ENCODE peak calls at places on chromosome 13, in five cellular contexts. R, Y, N, B and G are unnamed samples. For H3K27me3, the result is how much of the 10 kb centered on the place peaks cover.

GRCh38 chr13:92966341-92966740 is 260.3 kb upstream of the GPC6 start:
- DNase-seq in R (no peak), Y (no peak), N (no peak), B (no peak), G (no peak)

GRCh38 chr13:111005808-111006494 is 91.1 kb upstream of the ANKRD10 start:
- DNase-seq in R (no peak), Y (peak), N (peak), B (peak), G (no peak)

GRCh38 chr13:20174656-20175405 is 14.0 kb upstream of the GJA3 start:
- DNase-seq in R (peak), Y (peak), N (peak), B (peak), G (peak)

GRCh38 chr13:50275392-50276063 is 260.3 kb downstream of the KCNRG start:
- DNase-seq in R (no peak), Y (peak), N (no peak), B (no peak), G (no peak)

GRCh38 chr13:52128714-52129700 is at the start of gene NEK5:
- DNase-seq in R (peak), Y (peak), N (peak), B (peak), G (peak)

GRCh38 chr13:47831265-47831664 is 169.8 kb downstream of the SUCLA2 start:
- DNase-seq in R (no peak), Y (peak), N (peak), B (no peak), G (no peak)

GRCh38 chr13:50484472-50485113 is 358.9 kb downstream of the DLEU7 start:
- DNase-seq in R (no peak), Y (no peak), N (no peak), B (no peak), G (no peak)

GRCh38 chr13:67390462-67391093 is 160.4 kb upstream of the PCDH9 start:
- DNase-seq in R (no peak), Y (no peak), N (peak), B (no peak), G (no peak)

GRCh38 chr13:87147076-87147475 is 524.1 kb upstream of the SLITRK5 start:
- DNase-seq in R (no peak), Y (peak), N (peak), B (no peak), G (no peak)

GRCh38 chr13:93529961-93530360 is 303.4 kb downstream of the GPC6 start:
- DNase-seq in R (no peak), Y (peak), N (peak), B (no peak), G (no peak)

GRCh38 chr13:30551194-30551593 is 66.5 kb upstream of the USPL1 start:
- DNase-seq in R (no peak), Y (peak), N (peak), B (no peak), G (no peak)

GRCh38 chr13:89457977-89458376 is 1786.8 kb downstream of the SLITRK5 start:
- DNase-seq in R (no peak), Y (peak), N (peak), B (no peak), G (no peak)

GRCh38 chr13:50809133-50810090 is 34.1 kb downstream of the DLEU7 start:
- DNase-seq in R (no peak), Y (no peak), N (no peak), B (no peak), G (no peak)

GRCh38 chr13:73058432-73058740 is 419 bp upstream of the KLF5 start:
- DNase-seq in R (no peak), Y (no peak), N (no peak), B (no peak), G (no peak)
- H3K27me3 ChIP-seq in R (under half), Y (under half), N (under half), B (under half), G (under half)

DNA sequence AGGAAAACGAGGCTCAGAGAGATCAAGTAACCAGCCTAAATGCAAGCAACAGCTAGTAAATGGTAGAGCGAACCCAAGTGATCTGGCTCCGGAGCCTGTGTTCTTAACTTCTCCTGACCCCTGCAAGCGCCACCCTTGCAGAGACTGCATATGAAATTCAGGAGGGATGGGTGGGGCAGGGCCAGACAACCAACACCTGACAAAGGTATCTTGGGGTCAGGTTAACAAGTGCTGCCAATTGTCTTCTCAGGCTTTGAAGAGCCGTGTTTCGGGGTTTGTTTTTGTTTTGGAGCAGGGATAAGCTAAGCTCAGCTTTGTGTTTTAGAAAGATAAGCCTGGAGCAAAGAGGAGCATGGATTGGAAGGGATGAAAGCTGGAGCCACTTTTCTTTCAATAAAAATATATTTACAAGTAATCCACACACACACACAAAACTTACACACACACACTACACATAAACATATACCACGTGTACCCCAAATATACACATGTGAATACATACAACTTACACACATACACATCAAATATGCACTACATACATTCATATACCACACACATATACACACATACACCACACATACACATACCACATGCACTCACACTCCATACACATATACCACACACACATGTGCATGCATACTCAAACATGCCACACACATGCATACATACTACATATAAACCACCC is 722.0 kb downstream of the DIAPH3 start:
- DNase-seq in R (no peak), Y (no peak), N (no peak), B (no peak), G (no peak)
- H3K4me3 ChIP-seq in R (no peak), Y (no peak), N (no peak), B (no peak), G (no peak)

GRCh38 chr13:112067121-112067741 is at the start of gene SOX1:
- DNase-seq in R (no peak), Y (no peak), N (no peak), B (no peak), G (no peak)
- H3K27me3 ChIP-seq in R (under half), Y (half or more), N (under half), B (half or more), G (half or more)

GRCh38 chr13:42271337-42272114 is 426 bp upstream of the AKAP11 start:
- DNase-seq in R (peak), Y (peak), N (peak), B (peak), G (peak)

GRCh38 chr13:42272115-42272756 is at the start of gene AKAP11:
- DNase-seq in R (peak), Y (peak), N (peak), B (peak), G (peak)

GRCh38 chr13:42270160-42270856 is 1.6 kb upstream of the AKAP11 start:
- DNase-seq in R (no peak), Y (no peak), N (no peak), B (no peak), G (no peak)

GRCh38 chr13:42272776-42273175 is 824 bp downstream of the AKAP11 start:
- DNase-seq in R (no peak), Y (peak), N (peak), B (no peak), G (no peak)

DNA sequence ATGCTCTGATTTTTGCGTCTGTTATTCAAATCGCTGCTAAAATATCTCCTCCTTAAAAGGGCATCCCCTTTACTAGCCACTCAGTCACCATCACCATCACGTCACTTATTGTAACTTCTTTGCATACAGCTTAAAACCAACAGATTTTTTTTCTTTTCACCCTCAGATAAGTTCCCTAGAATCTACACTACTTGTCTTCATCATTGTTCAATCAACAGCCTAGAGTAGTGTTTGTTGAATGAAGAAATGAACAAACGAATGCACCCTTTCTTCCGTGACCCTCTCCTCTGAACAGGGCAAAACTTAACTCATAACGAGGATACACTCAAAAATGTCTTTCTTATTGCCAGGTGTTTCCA is 1.1 kb upstream of the AKAP11 start:
- DNase-seq in R (no peak), Y (no peak), N (no peak), B (no peak), G (no peak)
- H3K4me3 ChIP-seq in R (peak), Y (peak), N (peak), B (peak), G (peak)

DNA sequence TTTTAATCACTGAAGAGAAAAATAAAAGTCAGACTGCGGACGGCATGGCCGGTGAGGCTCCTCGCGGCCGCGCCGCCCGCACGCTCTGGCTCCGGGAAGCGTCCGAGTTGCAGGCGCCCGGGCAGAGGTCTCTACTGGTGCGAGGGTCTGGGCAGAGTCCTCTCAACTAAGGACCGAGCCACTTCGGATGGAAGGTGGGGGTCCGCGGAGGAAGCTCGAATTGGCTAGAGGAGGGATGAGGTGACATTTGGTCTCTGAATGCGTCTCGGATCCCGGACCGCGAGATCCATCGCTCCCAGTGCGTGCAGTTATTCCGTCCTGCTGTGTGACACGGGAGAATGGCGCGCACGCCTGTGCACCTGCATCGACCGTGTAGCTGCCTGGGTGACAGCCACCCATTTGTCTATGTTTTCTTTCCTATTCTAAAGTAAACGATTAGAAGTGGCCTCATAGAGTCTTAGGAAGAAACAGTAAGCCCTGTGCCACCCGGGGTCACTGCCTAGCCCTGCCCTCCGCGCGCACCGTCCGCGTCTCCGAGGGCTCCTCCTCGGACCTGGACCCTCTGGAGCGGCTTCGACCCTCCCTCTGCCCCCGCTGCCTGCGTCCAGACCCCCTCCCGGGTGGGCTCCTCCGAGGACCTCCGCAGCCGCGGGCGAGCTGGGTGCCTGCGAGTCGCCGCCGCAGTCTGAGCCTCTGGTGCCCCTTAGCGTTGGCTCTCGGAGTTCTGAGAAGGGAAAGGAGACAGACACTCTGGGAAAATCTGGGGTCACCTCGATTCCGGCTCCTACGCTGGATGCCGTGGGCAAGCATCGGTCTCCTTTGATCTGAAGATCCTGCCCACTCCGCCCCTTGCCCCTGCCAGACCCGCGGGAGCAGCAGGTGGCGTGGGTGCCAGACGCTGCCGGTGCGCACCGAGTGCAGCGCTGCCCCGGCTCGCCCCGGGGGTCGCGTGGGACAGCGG is 347.4 kb downstream of the LIG4 start:
- DNase-seq in R (no peak), Y (peak), N (peak), B (no peak), G (peak)
- H3K27me3 ChIP-seq in R (under half), Y (under half), N (under half), B (under half), G (half or more)

DNA sequence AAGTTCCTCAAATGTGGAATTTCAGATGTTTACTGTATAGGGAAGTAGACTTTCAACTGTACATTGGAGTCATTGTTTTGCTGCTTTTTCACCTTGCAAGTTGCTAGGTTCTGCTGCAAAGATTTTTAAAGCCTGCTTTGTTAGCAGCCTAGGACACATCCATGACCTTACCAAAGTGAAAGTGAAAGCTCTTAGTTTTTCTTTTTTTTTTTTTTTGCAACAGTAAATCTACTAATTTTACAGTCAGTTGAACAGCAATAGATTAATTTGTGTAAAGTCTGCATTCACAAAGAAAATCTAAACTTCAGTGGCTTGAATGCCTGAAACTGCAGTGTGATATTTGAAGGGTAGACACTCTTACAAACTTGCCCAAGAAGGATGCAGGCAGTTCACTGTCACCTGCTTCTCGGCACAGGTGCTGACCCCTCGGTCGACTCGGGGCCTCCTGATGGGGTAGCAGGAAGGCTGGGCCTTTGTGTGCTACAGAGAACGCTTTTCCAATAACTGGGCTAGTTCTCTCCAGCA is 5.0 kb upstream of the MTIF3 start:
- DNase-seq in R (peak), Y (peak), N (peak), B (no peak), G (no peak)
- H3K4me3 ChIP-seq in R (peak), Y (peak), N (peak), B (peak), G (peak)

GRCh38 chr13:94602467-94602866 is 810 bp downstream of the GPR180 start:
- DNase-seq in R (no peak), Y (no peak), N (no peak), B (no peak), G (no peak)
- H3K27me3 ChIP-seq in R (under half), Y (under half), N (under half), B (under half), G (under half)

GRCh38 chr13:21175656-21176194 is 627 bp downstream of the SKA3 start:
- DNase-seq in R (no peak), Y (peak), N (peak), B (no peak), G (no peak)
- H3K4me3 ChIP-seq in R (peak), Y (peak), N (peak), B (peak), G (peak)